ENCODE peak calls at places on chromosomes 5 and 9, in six cellular contexts. F is OCI-LY7; W is astrocyte; X is GM23338; I is upper lobe of right lung; U is CD8-positive, alpha-beta T cell. L is an unnamed sample.

GRCh38 chr9:137550958-137551655 is 572 bp upstream of the MRPL41 start:
- DNase-seq in F (no peak), W (no peak), X (peak; percentile 93), I (peak; percentile 89), U (no peak), L (peak; percentile 45)

GRCh38 chr5:135236187-135236835 is 162.7 kb downstream of the MACROH2A1 start:
- DNase-seq in F (no peak), W (no peak), X (no peak), I (peak; percentile 32), U (no peak), L (no peak)

GRCh38 chr5:122312670-122312988 is 592 bp downstream of the SNCAIP start:
- DNase-seq in F (no peak), W (peak; percentile 32), X (peak; percentile 53), I (peak; percentile 66), U (no peak), L (no peak)

GRCh38 chr5:79547429-79547822 is 33.5 kb upstream of the HOMER1 start:
- DNase-seq in F (no peak), W (no peak), X (no peak), I (no peak), U (no peak), L (no peak)

GRCh38 chr9:136799079-136799853 is 3.1 kb downstream of the CCDC183 start:
- DNase-seq in F (no peak), W (no peak), X (peak; percentile 64), I (peak; percentile 86), U (no peak), L (no peak)

GRCh38 chr5:75010838-75011237 is 41.5 kb downstream of the GCNT4 start:
- DNase-seq in F (no peak), W (no peak), X (no peak), I (no peak), U (no peak), L (no peak)

GRCh38 chr5:112586596-112587062 is 151.1 kb upstream of the APC start:
- DNase-seq in F (no peak), W (no peak), X (peak; percentile 48), I (no peak), U (no peak), L (no peak)

GRCh38 chr5:137733011-137733410 is 2.9 kb downstream of the KLHL3 start:
- DNase-seq in F (no peak), W (no peak), X (no peak), I (no peak), U (no peak), L (no peak)

GRCh38 chr9:90974007-90974406 is 172.4 kb downstream of the SYK start:
- DNase-seq in F (peak; percentile 38), W (peak; percentile 42), X (no peak), I (no peak), U (no peak), L (no peak)

GRCh38 chr5:146426853-146427618 is 20.1 kb upstream of the TCERG1 start:
- DNase-seq in F (peak; percentile 59), W (peak; percentile 21), X (peak; percentile 75), I (no peak), U (no peak), L (no peak)

GRCh38 chr9:113828211-113828610 is 47.9 kb upstream of the ZNF618 start:
- DNase-seq in F (no peak), W (no peak), X (no peak), I (no peak), U (no peak), L (no peak)

GRCh38 chr9:14538529-14538928 is 154.7 kb downstream of the ZDHHC21 start:
- DNase-seq in F (no peak), W (no peak), X (no peak), I (no peak), U (no peak), L (no peak)

GRCh38 chr9:130325921-130326320 is 60.4 kb downstream of the HMCN2 start:
- DNase-seq in F (no peak), W (no peak), X (no peak), I (no peak), U (no peak), L (no peak)

GRCh38 chr5:67459233-67459632 is 262.6 kb upstream of the CD180 start:
- DNase-seq in F (no peak), W (no peak), X (no peak), I (no peak), U (no peak), L (no peak)

GRCh38 chr9:93189369-93190132 is 5.6 kb downstream of the WNK2 start:
- DNase-seq in F (no peak), W (no peak), X (no peak), I (no peak), U (no peak), L (no peak)

GRCh38 chr9:132973713-132974112 is 4.8 kb upstream of the GFI1B start:
- DNase-seq in F (peak; percentile 47), W (no peak), X (peak; percentile 47), I (no peak), U (no peak), L (no peak)

GRCh38 chr9:3708751-3709150 is 182.9 kb upstream of the RFX3 start:
- DNase-seq in F (no peak), W (peak; percentile 30), X (no peak), I (no peak), U (no peak), L (no peak)

GRCh38 chr9:96420468-96421219 is 2.5 kb upstream of the ZNF367 start:
- DNase-seq in F (peak; percentile 71), W (peak; percentile 96), X (peak; percentile 89), I (no peak), U (no peak), L (no peak)

GRCh38 chr5:10666531-10667305 is 94.3 kb downstream of the DAP start:
- DNase-seq in F (no peak), W (no peak), X (no peak), I (no peak), U (no peak), L (no peak)

GRCh38 chr9:113682297-113682771 is 193.8 kb upstream of the ZNF618 start:
- DNase-seq in F (peak; percentile 45), W (peak; percentile 60), X (peak; percentile 85), I (peak; percentile 73), U (no peak), L (peak; percentile 12)

GRCh38 chr5:39355324-39355723 is 9.0 kb downstream of the C9 start:
- DNase-seq in F (no peak), W (no peak), X (no peak), I (no peak), U (no peak), L (no peak)

GRCh38 chr5:54927097-54927746 is 58.2 kb downstream of the ESM1 start:
- DNase-seq in F (no peak), W (no peak), X (no peak), I (no peak), U (no peak), L (no peak)

GRCh38 chr9:127104465-127105311 is 17.7 kb downstream of the ANGPTL2 start:
- DNase-seq in F (no peak), W (no peak), X (peak; percentile 16), I (no peak), U (no peak), L (no peak)

GRCh38 chr9:92663951-92664350 is 6.0 kb downstream of the IPPK start:
- DNase-seq in F (no peak), W (no peak), X (no peak), I (peak; percentile 34), U (no peak), L (no peak)

GRCh38 chr5:81838307-81838906 is 87.5 kb upstream of the SSBP2 start:
- DNase-seq in F (peak; percentile 68), W (no peak), X (peak; percentile 73), I (no peak), U (no peak), L (no peak)

GRCh38 chr5:160161626-160162025 is 42.4 kb upstream of the PWWP2A start:
- DNase-seq in F (no peak), W (no peak), X (no peak), I (no peak), U (no peak), L (no peak)
- H3K27ac ChIP-seq in F (no peak overlapping the region), W (no peak overlapping the region), X (peak overlapping the region; percentile 94), I (no peak overlapping the region), U (no peak overlapping the region), L (no peak overlapping the region)

GRCh38 chr9:89945133-89945532 is 340.3 kb downstream of the GADD45G start:
- DNase-seq in F (no peak), W (no peak), X (peak; percentile 40), I (no peak), U (no peak), L (no peak)
- TF ChIP-seq CTCF in F (peak; percentile 19), W (no peak), X (peak; percentile 48), I (peak; percentile 14), U (no peak), L (no peak)

DNA sequence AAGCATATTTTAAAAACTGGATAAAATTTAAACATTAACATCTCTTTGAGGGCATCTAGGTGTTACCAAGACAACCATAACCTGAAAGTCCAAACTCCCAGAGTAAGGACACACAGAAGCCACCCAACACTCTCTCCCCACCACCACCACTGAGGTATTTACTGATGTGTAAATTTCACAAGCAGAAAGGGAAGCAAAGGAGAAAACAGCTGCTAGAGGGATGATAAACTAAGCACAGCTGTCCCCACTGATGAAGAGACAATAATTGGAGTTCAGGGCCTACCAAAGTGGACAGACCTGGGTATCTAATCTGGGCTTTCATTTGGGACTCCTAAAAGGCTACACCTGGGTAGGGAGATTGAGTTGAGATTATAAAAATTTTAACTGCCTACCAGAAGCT is 63.6 kb downstream of the FRMD3 start:
- DNase-seq in F (no peak), W (no peak), X (no peak), I (no peak), U (no peak), L (no peak)
- H3K27ac ChIP-seq in F (no peak overlapping the region), W (no peak overlapping the region), X (no peak overlapping the region), I (no peak overlapping the region), U (no peak overlapping the region), L (no peak overlapping the region)

GRCh38 chr5:165361143-165361542 is 1855.7 kb downstream of the MAT2B start:
- DNase-seq in F (no peak), W (no peak), X (no peak), I (no peak), U (no peak), L (no peak)
- TF ChIP-seq CTCF in F (no peak), W (no peak), X (no peak), I (no peak), U (no peak), L (no peak)

GRCh38 chr5:73625314-73625904 is 587 bp upstream of the ARHGEF28 start:
- DNase-seq in F (no peak), W (no peak), X (no peak), I (no peak), U (no peak), L (no peak)
- H3K27ac ChIP-seq in F (no peak overlapping the region), W (peak overlapping the region; percentile 47), X (no peak overlapping the region), I (peak overlapping the region; percentile 65), U (no peak overlapping the region), L (no peak overlapping the region)

L was measured in CD4-positive, alpha-beta T cell.